ENCODE peak calls at places on chromosomes 13 and 19, in four cellular contexts. O is suprapubic skin, L is C1 segment of cervical spinal cord, R is H4. A is an unnamed sample.
A peak's percentile ranks its signal among the peaks of the same experiment; 100 is the strongest.

GRCh38 chr19:35518313-35518712 is 4.9 kb upstream of the DMKN start:
- DNase-seq in O (no peak), L (no peak), R (peak; percentile 89), A (no peak)

GRCh38 chr13:34513526-34513925 is 428.5 kb upstream of the NBEA start:
- DNase-seq in O (no peak), L (no peak), R (no peak), A (no peak)

GRCh38 chr19:4575267-4575793 is 15.8 kb upstream of the SEMA6B start:
- DNase-seq in O (no peak), L (no peak), R (peak; percentile 85), A (no peak)

GRCh38 chr13:28231642-28232041 is 93.3 kb downstream of the PAN3 start:
- DNase-seq in O (no peak), L (no peak), R (no peak), A (no peak)

GRCh38 chr19:10603873-10604459 is 16.9 kb upstream of the AP1M2 start:
- DNase-seq in O (no peak), L (no peak), R (no peak), A (no peak)

GRCh38 chr19:28727133-28727834 is 485.7 kb downstream of the UQCRFS1 start:
- DNase-seq in O (no peak), L (no peak), R (no peak), A (peak; percentile 79)

GRCh38 chr13:113298001-113298945 is 1.2 kb downstream of the LAMP1 start:
- DNase-seq in O (no peak), L (no peak), R (no peak), A (no peak)

GRCh38 chr19:52946322-52947310 is 16.1 kb downstream of the ZNF816 start:
- DNase-seq in O (peak; percentile 72), L (no peak), R (no peak), A (no peak)

GRCh38 chr19:45496349-45496953 is 396 bp downstream of the RTN2 start:
- DNase-seq in O (no peak), L (no peak), R (no peak), A (no peak)

GRCh38 chr13:94454906-94455305 is 24.6 kb downstream of the DCT start:
- DNase-seq in O (no peak), L (no peak), R (no peak), A (no peak)

GRCh38 chr13:28093871-28094270 is 6.5 kb downstream of the FLT3 start:
- DNase-seq in O (no peak), L (no peak), R (no peak), A (no peak)

GRCh38 chr19:47561440-47562045 is 11.4 kb downstream of the ZNF541 start:
- DNase-seq in O (no peak), L (no peak), R (peak; percentile 67), A (no peak)

GRCh38 chr13:41610426-41610825 is 153.1 kb downstream of the RGCC start:
- DNase-seq in O (no peak), L (no peak), R (peak; percentile 9), A (no peak)

GRCh38 chr13:111153977-111154332 is 38.8 kb downstream of the ARHGEF7 start:
- DNase-seq in O (peak; percentile 81), L (no peak), R (no peak), A (peak; percentile 80)

GRCh38 chr19:13281567-13282291 is 131.5 kb downstream of the IER2 start:
- DNase-seq in O (no peak), L (no peak), R (no peak), A (peak; percentile 39)

GRCh38 chr13:114099918-114100445 is 32.4 kb downstream of the RASA3 start:
- DNase-seq in O (no peak), L (no peak), R (peak; percentile 50), A (no peak)

GRCh38 chr13:111857846-111858560 is 208.9 kb upstream of the SOX1 start:
- DNase-seq in O (no peak), L (no peak), R (no peak), A (no peak)

GRCh38 chr19:53432088-53432661 is 391 bp downstream of the ZNF761 start:
- DNase-seq in O (peak; percentile 79), L (no peak), R (no peak), A (no peak)

GRCh38 chr13:30864352-30865130 is 41.5 kb upstream of the MEDAG start:
- DNase-seq in O (no peak), L (no peak), R (peak; percentile 70), A (no peak)

GRCh38 chr13:111166882-111167281 is 51.8 kb downstream of the ARHGEF7 start:
- DNase-seq in O (no peak), L (no peak), R (no peak), A (no peak)

GRCh38 chr13:26656919-26657318 is 99.4 kb downstream of the WASF3 start:
- DNase-seq in O (no peak), L (no peak), R (peak; percentile 16), A (no peak)

GRCh38 chr19:33303791-33304759 is 1.7 kb upstream of the CEBPA start:
- DNase-seq in O (no peak), L (no peak), R (no peak), A (no peak)

GRCh38 chr13:94917814-94918213 is 205.5 kb upstream of the SOX21 start:
- DNase-seq in O (no peak), L (no peak), R (no peak), A (no peak)

A was measured in posterior cingulate gyrus.